ENCODE peak calls at places on chromosomes 2 and 18, in six cellular contexts. M is GM12865, W is bronchial epithelial cell, J is foreskin keratinocyte, S is NCI-H1436 treated with DMSO at 0.1 percent for 48 hours, Q is NCI-H1092. Z is an unnamed sample.

GRCh38 chr2:46306988-46307655 is 9.9 kb downstream of the EPAS1 start:
- DNase-seq in Q (no peak), S (no peak), J (no peak), M (no peak), W (no peak), Z (no peak)

GRCh38 chr2:150063432-150063889 is 424.0 kb downstream of the RND3 start:
- DNase-seq in Q (no peak), M (no peak), S (no peak), W (peak), J (peak), Z (peak)

GRCh38 chr2:185947722-185948121 is 209.1 kb downstream of the FSIP2 start:
- DNase-seq in S (no peak), W (no peak), J (no peak), Q (no peak), M (no peak), Z (no peak)

GRCh38 chr2:133836691-133837090 is 268.4 kb upstream of the NCKAP5 start:
- DNase-seq in S (no peak), M (no peak), J (no peak), Q (no peak), W (peak), Z (no peak)

GRCh38 chr2:240229603-240230423 is 89.4 kb upstream of the OTOS start:
- DNase-seq in M (no peak), J (no peak), S (no peak), W (peak), Q (no peak), Z (no peak)

GRCh38 chr2:37085731-37086147 is 1.4 kb downstream of the GPATCH11 start:
- DNase-seq in W (peak), J (peak), S (no peak), M (no peak), Q (no peak), Z (peak)

GRCh38 chr2:47541848-47542450 is 139.0 kb downstream of the MSH2 start:
- DNase-seq in J (no peak), S (no peak), M (no peak), Q (no peak), W (no peak), Z (no peak)

GRCh38 chr2:9565436-9566153 is 10.0 kb upstream of the ADAM17 start:
- DNase-seq in J (peak), M (peak), S (no peak), Q (no peak), W (peak), Z (peak)

GRCh38 chr2:33495683-33496082 is 19.2 kb downstream of the RASGRP3 start:
- DNase-seq in J (no peak), W (no peak), Q (no peak), S (no peak), M (peak), Z (no peak)

GRCh38 chr2:159060518-159060917 is 92.1 kb downstream of the TANC1 start:
- DNase-seq in W (no peak), S (no peak), M (no peak), Q (no peak), J (no peak), Z (no peak)

GRCh38 chr2:173831312-173832229 is 133.6 kb downstream of the SP3 start:
- DNase-seq in S (no peak), J (no peak), M (no peak), Q (no peak), W (no peak), Z (peak)

GRCh38 chr2:73870084-73870483 is 22.7 kb upstream of the ACTG2 start:
- DNase-seq in M (no peak), Q (no peak), W (peak), J (no peak), S (no peak), Z (peak)

GRCh38 chr18:22632191-22632590 is 214.5 kb upstream of the CTAGE1 start:
- DNase-seq in Q (no peak), M (no peak), S (no peak), W (peak), J (no peak), Z (no peak)

Z was measured in GM03348.